ENCODE peak calls at places on chromosomes 4 and X, in six cellular contexts. One of them, this sample, is unnamed.

GRCh38 chr4:14434916-14435315 is 567.4 kb upstream of the CPEB2 start:
- DNase-seq in Caco-2: no peak
- DNase-seq in MCF 10A: no peak
- DNase-seq in choroid plexus epithelial cell: no peak
- DNase-seq in IMR-90: no peak
- DNase-seq in progenitor cell of endocrine pancreas: no peak
- DNase-seq in this sample: no peak

GRCh38 chr4:124940387-124940786 is 227.9 kb upstream of the ANKRD50 start:
- DNase-seq in progenitor cell of endocrine pancreas: no peak
- DNase-seq in IMR-90: peak
- DNase-seq in MCF 10A: peak
- DNase-seq in Caco-2: no peak
- DNase-seq in choroid plexus epithelial cell: peak
- DNase-seq in this sample: no peak

GRCh38 chr4:156946508-156947197 is 24.9 kb downstream of the PDGFC start:
- DNase-seq in MCF 10A: peak
- DNase-seq in choroid plexus epithelial cell: peak
- DNase-seq in progenitor cell of endocrine pancreas: no peak
- DNase-seq in IMR-90: peak
- DNase-seq in Caco-2: no peak
- DNase-seq in this sample: no peak

GRCh38 chrX:12804655-12805054 is 13.4 kb downstream of the PRPS2 start:
- DNase-seq in IMR-90: no peak
- DNase-seq in MCF 10A: peak
- DNase-seq in progenitor cell of endocrine pancreas: no peak
- DNase-seq in choroid plexus epithelial cell: no peak
- DNase-seq in Caco-2: no peak
- DNase-seq in this sample: no peak

GRCh38 chr4:109424093-109424818 is 9.4 kb upstream of the SEC24B start:
- DNase-seq in Caco-2: peak
- DNase-seq in progenitor cell of endocrine pancreas: no peak
- DNase-seq in choroid plexus epithelial cell: no peak
- DNase-seq in IMR-90: no peak
- DNase-seq in MCF 10A: no peak
- DNase-seq in this sample: no peak

GRCh38 chr4:1405636-1406415 is 416 bp downstream of the NKX1-1 start:
- DNase-seq in progenitor cell of endocrine pancreas: no peak
- DNase-seq in choroid plexus epithelial cell: no peak
- DNase-seq in Caco-2: no peak
- DNase-seq in MCF 10A: no peak
- DNase-seq in IMR-90: no peak
- DNase-seq in this sample: no peak

GRCh38 chr4:119559044-119559647 is 69.5 kb downstream of the PDE5A start:
- DNase-seq in IMR-90: peak
- DNase-seq in MCF 10A: peak
- DNase-seq in Caco-2: no peak
- DNase-seq in progenitor cell of endocrine pancreas: no peak
- DNase-seq in choroid plexus epithelial cell: peak
- DNase-seq in this sample: no peak

GRCh38 chr4:7217453-7218310 is 25.3 kb downstream of the SORCS2 start:
- DNase-seq in Caco-2: peak
- DNase-seq in progenitor cell of endocrine pancreas: no peak
- DNase-seq in choroid plexus epithelial cell: peak
- DNase-seq in MCF 10A: peak
- DNase-seq in IMR-90: no peak
- DNase-seq in this sample: no peak

GRCh38 chr4:53476232-53477037 is 99.0 kb downstream of the FIP1L1 start:
- DNase-seq in Caco-2: peak
- DNase-seq in IMR-90: peak
- DNase-seq in MCF 10A: peak
- DNase-seq in choroid plexus epithelial cell: peak
- DNase-seq in progenitor cell of endocrine pancreas: no peak
- DNase-seq in this sample: no peak

GRCh38 chrX:56793533-56794320 is 64.7 kb downstream of the NBDY start:
- DNase-seq in IMR-90: no peak
- DNase-seq in MCF 10A: no peak
- DNase-seq in choroid plexus epithelial cell: no peak
- DNase-seq in Caco-2: no peak
- DNase-seq in progenitor cell of endocrine pancreas: no peak
- DNase-seq in this sample: no peak

GRCh38 chr4:124265701-124266100 is 446.8 kb downstream of the ANKRD50 start:
- DNase-seq in Caco-2: no peak
- DNase-seq in IMR-90: peak
- DNase-seq in progenitor cell of endocrine pancreas: no peak
- DNase-seq in choroid plexus epithelial cell: peak
- DNase-seq in MCF 10A: no peak
- DNase-seq in this sample: no peak

GRCh38 chr4:184387351-184387750 is 87.0 kb downstream of the IRF2 start:
- DNase-seq in Caco-2: no peak
- DNase-seq in MCF 10A: no peak
- DNase-seq in choroid plexus epithelial cell: no peak
- DNase-seq in progenitor cell of endocrine pancreas: no peak
- DNase-seq in IMR-90: no peak
- DNase-seq in this sample: no peak

GRCh38 chr4:126812076-126812475 is 820.7 kb upstream of the INTU start:
- DNase-seq in MCF 10A: no peak
- DNase-seq in Caco-2: no peak
- DNase-seq in choroid plexus epithelial cell: no peak
- DNase-seq in progenitor cell of endocrine pancreas: no peak
- DNase-seq in IMR-90: no peak
- DNase-seq in this sample: no peak
- TF ChIP-seq CTCF in MCF 10A: no peak
- TF ChIP-seq CTCF in Caco-2: no peak
- TF ChIP-seq CTCF in choroid plexus epithelial cell: peak
- TF ChIP-seq CTCF in progenitor cell of endocrine pancreas: no peak
- TF ChIP-seq CTCF in IMR-90: no peak
- TF ChIP-seq CTCF in this sample: no peak

GRCh38 chrX:130799393-130799792 is 103.6 kb downstream of the ENOX2 start:
- DNase-seq in Caco-2: no peak
- DNase-seq in choroid plexus epithelial cell: peak
- DNase-seq in IMR-90: peak
- DNase-seq in MCF 10A: no peak
- DNase-seq in progenitor cell of endocrine pancreas: no peak
- DNase-seq in this sample: no peak

GRCh38 chrX:130805906-130806305 is 97.1 kb downstream of the ENOX2 start:
- DNase-seq in Caco-2: no peak
- DNase-seq in IMR-90: no peak
- DNase-seq in MCF 10A: no peak
- DNase-seq in choroid plexus epithelial cell: no peak
- DNase-seq in progenitor cell of endocrine pancreas: no peak
- DNase-seq in this sample: no peak

GRCh38 chrX:130803537-130803936 is 99.5 kb downstream of the ENOX2 start:
- DNase-seq in choroid plexus epithelial cell: no peak
- DNase-seq in Caco-2: no peak
- DNase-seq in progenitor cell of endocrine pancreas: no peak
- DNase-seq in MCF 10A: no peak
- DNase-seq in IMR-90: no peak
- DNase-seq in this sample: no peak

GRCh38 chrX:130801901-130802300 is 101.1 kb downstream of the ENOX2 start:
- DNase-seq in MCF 10A: no peak
- DNase-seq in Caco-2: peak
- DNase-seq in choroid plexus epithelial cell: peak
- DNase-seq in IMR-90: peak
- DNase-seq in progenitor cell of endocrine pancreas: no peak
- DNase-seq in this sample: no peak
- TF ChIP-seq CTCF in MCF 10A: no peak
- TF ChIP-seq CTCF in Caco-2: peak
- TF ChIP-seq CTCF in choroid plexus epithelial cell: peak
- TF ChIP-seq CTCF in IMR-90: peak
- TF ChIP-seq CTCF in progenitor cell of endocrine pancreas: no peak
- TF ChIP-seq CTCF in this sample: no peak

GRCh38 chr4:105563352-105563751 is 10.9 kb downstream of the ARHGEF38 start:
- DNase-seq in progenitor cell of endocrine pancreas: no peak
- DNase-seq in Caco-2: no peak
- DNase-seq in MCF 10A: no peak
- DNase-seq in IMR-90: no peak
- DNase-seq in choroid plexus epithelial cell: no peak
- DNase-seq in this sample: no peak

GRCh38 chr4:105555409-105555808 is 3.0 kb downstream of the ARHGEF38 start:
- DNase-seq in progenitor cell of endocrine pancreas: no peak
- DNase-seq in choroid plexus epithelial cell: no peak
- DNase-seq in Caco-2: no peak
- DNase-seq in IMR-90: no peak
- DNase-seq in MCF 10A: no peak
- DNase-seq in this sample: no peak

GRCh38 chr4:105556175-105556574 is 3.8 kb downstream of the ARHGEF38 start:
- DNase-seq in MCF 10A: no peak
- DNase-seq in IMR-90: no peak
- DNase-seq in choroid plexus epithelial cell: no peak
- DNase-seq in progenitor cell of endocrine pancreas: no peak
- DNase-seq in Caco-2: no peak
- DNase-seq in this sample: no peak

GRCh38 chr4:105558277-105558676 is 5.9 kb downstream of the ARHGEF38 start:
- DNase-seq in choroid plexus epithelial cell: no peak
- DNase-seq in MCF 10A: no peak
- DNase-seq in IMR-90: no peak
- DNase-seq in Caco-2: no peak
- DNase-seq in progenitor cell of endocrine pancreas: no peak
- DNase-seq in this sample: no peak

GRCh38 chr4:105560488-105560887 is 8.1 kb downstream of the ARHGEF38 start:
- DNase-seq in progenitor cell of endocrine pancreas: no peak
- DNase-seq in IMR-90: no peak
- DNase-seq in MCF 10A: peak
- DNase-seq in choroid plexus epithelial cell: peak
- DNase-seq in Caco-2: no peak
- DNase-seq in this sample: no peak
- TF ChIP-seq CTCF in progenitor cell of endocrine pancreas: no peak
- TF ChIP-seq CTCF in IMR-90: no peak
- TF ChIP-seq CTCF in MCF 10A: no peak
- TF ChIP-seq CTCF in choroid plexus epithelial cell: no peak
- TF ChIP-seq CTCF in Caco-2: no peak
- TF ChIP-seq CTCF in this sample: no peak

GRCh38 chrX:96430756-96431455 is 253.7 kb upstream of the DIAPH2 start:
- DNase-seq in choroid plexus epithelial cell: no peak
- DNase-seq in IMR-90: no peak
- DNase-seq in progenitor cell of endocrine pancreas: no peak
- DNase-seq in Caco-2: no peak
- DNase-seq in MCF 10A: no peak
- DNase-seq in this sample: no peak
- TF ChIP-seq CTCF in choroid plexus epithelial cell: no peak
- TF ChIP-seq CTCF in IMR-90: no peak
- TF ChIP-seq CTCF in progenitor cell of endocrine pancreas: no peak
- TF ChIP-seq CTCF in Caco-2: no peak
- TF ChIP-seq CTCF in MCF 10A: no peak
- TF ChIP-seq CTCF in this sample: no peak

GRCh38 chr4:67549123-67549522 is 3.8 kb upstream of the CENPC start:
- DNase-seq in MCF 10A: peak
- DNase-seq in progenitor cell of endocrine pancreas: no peak
- DNase-seq in Caco-2: no peak
- DNase-seq in choroid plexus epithelial cell: peak
- DNase-seq in IMR-90: no peak
- DNase-seq in this sample: no peak
- TF ChIP-seq CTCF in MCF 10A: peak
- TF ChIP-seq CTCF in progenitor cell of endocrine pancreas: peak
- TF ChIP-seq CTCF in Caco-2: peak
- TF ChIP-seq CTCF in choroid plexus epithelial cell: peak
- TF ChIP-seq CTCF in IMR-90: peak
- TF ChIP-seq CTCF in this sample: peak

DNA sequence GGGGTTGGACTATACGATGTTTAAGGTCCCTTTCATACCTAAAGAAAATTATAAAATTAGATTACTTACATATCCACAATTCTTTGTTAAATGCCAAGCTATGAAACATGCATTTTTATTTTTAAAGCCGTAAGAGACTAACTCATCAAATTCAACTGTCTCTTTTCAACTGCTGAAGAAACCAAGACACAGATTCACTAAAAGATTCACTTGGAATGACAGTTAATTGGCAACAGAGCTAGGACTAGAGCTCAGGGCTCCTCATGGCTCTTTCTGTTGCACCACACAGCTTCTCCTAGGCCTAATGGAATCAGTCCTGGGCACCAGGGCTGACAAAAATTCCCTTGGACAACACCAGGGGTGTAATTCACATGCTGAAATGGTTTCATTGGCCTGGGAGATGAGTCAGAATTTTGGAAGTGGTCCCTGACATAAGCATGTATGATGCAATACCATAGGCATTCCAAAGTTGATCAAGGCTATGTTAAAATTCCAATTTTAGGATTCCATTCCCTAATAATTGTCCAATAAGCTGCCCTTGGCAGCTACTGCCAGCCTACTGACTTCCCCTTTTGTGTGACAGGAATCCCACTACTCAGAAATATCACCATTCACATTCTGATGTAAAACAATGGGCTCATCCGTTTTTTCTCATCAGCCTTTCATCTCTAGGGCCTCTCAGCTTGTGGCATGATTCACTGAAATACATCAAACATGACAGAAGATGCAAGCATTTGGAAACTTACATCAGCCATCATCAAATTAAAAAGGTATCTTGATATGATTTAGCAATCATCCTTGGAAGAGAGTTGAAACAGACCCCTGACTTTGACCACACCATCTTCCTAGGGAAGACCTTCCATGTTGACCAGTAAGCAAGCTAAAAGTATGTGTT is 54.2 kb downstream of the PLAC1 start:
- DNase-seq in MCF 10A: peak
- DNase-seq in progenitor cell of endocrine pancreas: no peak
- DNase-seq in choroid plexus epithelial cell: peak
- DNase-seq in IMR-90: peak
- DNase-seq in Caco-2: no peak
- DNase-seq in this sample: no peak
- TF ChIP-seq CTCF in MCF 10A: peak
- TF ChIP-seq CTCF in progenitor cell of endocrine pancreas: no peak
- TF ChIP-seq CTCF in choroid plexus epithelial cell: peak
- TF ChIP-seq CTCF in IMR-90: peak
- TF ChIP-seq CTCF in Caco-2: no peak
- TF ChIP-seq CTCF in this sample: no peak